ENCODE peak calls at places on chromosomes 3 and 15, in five cellular contexts. One of them, this sample, is unnamed.

GRCh38 chr3:152389316-152389934 is 120.7 kb downstream of the MBNL1 start:
- DNase-seq in A549: no peak
- DNase-seq in endothelial cell of umbilical vein: no peak
- DNase-seq in HepG2: no peak
- DNase-seq in K562: no peak
- DNase-seq in this sample: no peak

GRCh38 chr3:46496745-46497555 is 826 bp upstream of the RTP3 start:
- DNase-seq in A549: no peak
- DNase-seq in endothelial cell of umbilical vein: peak; percentile 36
- DNase-seq in HepG2: no peak
- DNase-seq in K562: no peak
- DNase-seq in this sample: peak; percentile 62

GRCh38 chr3:40464339-40465110 is 7.4 kb downstream of the RPL14 start:
- DNase-seq in A549: no peak
- DNase-seq in endothelial cell of umbilical vein: no peak
- DNase-seq in HepG2: no peak
- DNase-seq in K562: no peak
- DNase-seq in this sample: peak; percentile 20

GRCh38 chr3:131699001-131699400 is 196.2 kb upstream of the MRPL3 start:
- DNase-seq in A549: no peak
- DNase-seq in endothelial cell of umbilical vein: no peak
- DNase-seq in HepG2: no peak
- DNase-seq in K562: no peak
- DNase-seq in this sample: no peak

GRCh38 chr15:50183112-50183794 is 1.3 kb downstream of the SLC27A2 start:
- DNase-seq in A549: no peak
- DNase-seq in endothelial cell of umbilical vein: no peak
- DNase-seq in HepG2: no peak
- DNase-seq in K562: no peak
- DNase-seq in this sample: peak; percentile 82

GRCh38 chr15:92277776-92278175 is 115.9 kb upstream of the ST8SIA2 start:
- DNase-seq in A549: peak; percentile 48
- DNase-seq in endothelial cell of umbilical vein: no peak
- DNase-seq in HepG2: no peak
- DNase-seq in K562: no peak
- DNase-seq in this sample: peak; percentile 30

GRCh38 chr3:172869797-172870518 is 119.4 kb downstream of the ECT2 start:
- DNase-seq in A549: no peak
- DNase-seq in endothelial cell of umbilical vein: peak; percentile 77
- DNase-seq in HepG2: no peak
- DNase-seq in K562: no peak
- DNase-seq in this sample: no peak

GRCh38 chr3:194675081-194675640 is 3.2 kb upstream of the LSG1 start:
- DNase-seq in A549: no peak
- DNase-seq in endothelial cell of umbilical vein: no peak
- DNase-seq in HepG2: no peak
- DNase-seq in K562: peak; percentile 29
- DNase-seq in this sample: no peak

GRCh38 chr15:48896775-48897143 is 18.8 kb downstream of the EID1 start:
- DNase-seq in A549: no peak
- DNase-seq in endothelial cell of umbilical vein: no peak
- DNase-seq in HepG2: no peak
- DNase-seq in K562: no peak
- DNase-seq in this sample: no peak

GRCh38 chr15:101528917-101529299 is 39.4 kb upstream of the PCSK6 start:
- DNase-seq in A549: no peak
- DNase-seq in endothelial cell of umbilical vein: no peak
- DNase-seq in HepG2: no peak
- DNase-seq in K562: no peak
- DNase-seq in this sample: no peak

GRCh38 chr3:10008588-10009344 is 17.5 kb upstream of the FANCD2 start:
- DNase-seq in A549: peak; percentile 67
- DNase-seq in endothelial cell of umbilical vein: peak; percentile 72
- DNase-seq in HepG2: peak; percentile 58
- DNase-seq in K562: peak; percentile 84
- DNase-seq in this sample: no peak

GRCh38 chr3:71581451-71581980 is 2.0 kb downstream of the FOXP1 start:
- DNase-seq in A549: peak; percentile 23
- DNase-seq in endothelial cell of umbilical vein: peak; percentile 52
- DNase-seq in HepG2: no peak
- DNase-seq in K562: peak; percentile 8
- DNase-seq in this sample: peak; percentile 73

GRCh38 chr15:70047386-70048195 is 50.1 kb downstream of the TLE3 start:
- DNase-seq in A549: no peak
- DNase-seq in endothelial cell of umbilical vein: no peak
- DNase-seq in HepG2: no peak
- DNase-seq in K562: peak; percentile 19
- DNase-seq in this sample: no peak

GRCh38 chr3:167941234-167941995 is 154.3 kb downstream of the GOLIM4 start:
- DNase-seq in A549: no peak
- DNase-seq in endothelial cell of umbilical vein: peak; percentile 36
- DNase-seq in HepG2: no peak
- DNase-seq in K562: peak; percentile 27
- DNase-seq in this sample: peak; percentile 79

GRCh38 chr3:149378420-149379388 is 1.3 kb upstream of the TM4SF1 start:
- DNase-seq in A549: no peak
- DNase-seq in endothelial cell of umbilical vein: peak; percentile 53
- DNase-seq in HepG2: no peak
- DNase-seq in K562: no peak
- DNase-seq in this sample: no peak

GRCh38 chr3:120143676-120144075 is 49.4 kb upstream of the GSK3B start:
- DNase-seq in A549: no peak
- DNase-seq in endothelial cell of umbilical vein: no peak
- DNase-seq in HepG2: no peak
- DNase-seq in K562: no peak
- DNase-seq in this sample: no peak

GRCh38 chr3:190862209-190863118 is at the start of gene GMNC:
- DNase-seq in A549: peak; percentile 61
- DNase-seq in endothelial cell of umbilical vein: peak; percentile 66
- DNase-seq in HepG2: peak; percentile 38
- DNase-seq in K562: no peak
- DNase-seq in this sample: no peak

GRCh38 chr3:64730651-64731050 is 42.9 kb upstream of the ADAMTS9 start:
- DNase-seq in A549: no peak
- DNase-seq in endothelial cell of umbilical vein: no peak
- DNase-seq in HepG2: no peak
- DNase-seq in K562: no peak
- DNase-seq in this sample: no peak

GRCh38 chr3:72659609-72660008 is 188.6 kb downstream of the SHQ1 start:
- DNase-seq in A549: no peak
- DNase-seq in endothelial cell of umbilical vein: no peak
- DNase-seq in HepG2: no peak
- DNase-seq in K562: no peak
- DNase-seq in this sample: no peak

GRCh38 chr3:159764211-159765024 is 224.2 kb upstream of the IL12A start:
- DNase-seq in A549: peak; percentile 78
- DNase-seq in endothelial cell of umbilical vein: no peak
- DNase-seq in HepG2: no peak
- DNase-seq in K562: no peak
- DNase-seq in this sample: no peak

GRCh38 chr3:108125550-108126071 is 34.8 kb upstream of the CD47 start:
- DNase-seq in A549: no peak
- DNase-seq in endothelial cell of umbilical vein: peak; percentile 97
- DNase-seq in HepG2: no peak
- DNase-seq in K562: peak; percentile 66
- DNase-seq in this sample: peak; percentile 81

GRCh38 chr3:9061634-9062033 is 98.4 kb upstream of the RAD18 start:
- DNase-seq in A549: no peak
- DNase-seq in endothelial cell of umbilical vein: no peak
- DNase-seq in HepG2: no peak
- DNase-seq in K562: no peak
- DNase-seq in this sample: peak; percentile 40

GRCh38 chr15:71237456-71238188 is 122.4 kb downstream of the THSD4 start:
- DNase-seq in A549: peak; percentile 97
- DNase-seq in endothelial cell of umbilical vein: peak; percentile 84
- DNase-seq in HepG2: peak; percentile 21
- DNase-seq in K562: no peak
- DNase-seq in this sample: no peak

GRCh38 chr15:25535866-25536265 is 97.0 kb upstream of the UBE3A start:
- DNase-seq in A549: no peak
- DNase-seq in endothelial cell of umbilical vein: no peak
- DNase-seq in HepG2: no peak
- DNase-seq in K562: no peak
- DNase-seq in this sample: peak; percentile 2

GRCh38 chr3:116863842-116864626 is 154.5 kb downstream of the TUSC7 start:
- DNase-seq in A549: peak; percentile 51
- DNase-seq in endothelial cell of umbilical vein: peak; percentile 79
- DNase-seq in HepG2: peak; percentile 1
- DNase-seq in K562: no peak
- DNase-seq in this sample: peak; percentile 22

GRCh38 chr3:71102111-71103039 is 481.2 kb downstream of the FOXP1 start:
- DNase-seq in A549: peak; percentile 71
- DNase-seq in endothelial cell of umbilical vein: peak; percentile 91
- DNase-seq in HepG2: no peak
- DNase-seq in K562: no peak
- DNase-seq in this sample: no peak

GRCh38 chr3:154018100-154018696 is 103.0 kb upstream of the ARHGEF26 start:
- DNase-seq in A549: peak; percentile 45
- DNase-seq in endothelial cell of umbilical vein: peak; percentile 23
- DNase-seq in HepG2: peak; percentile 33
- DNase-seq in K562: peak; percentile 33
- DNase-seq in this sample: peak; percentile 55

GRCh38 chr15:65410972-65411371 is 11.8 kb downstream of the IGDCC4 start:
- DNase-seq in A549: no peak
- DNase-seq in endothelial cell of umbilical vein: no peak
- DNase-seq in HepG2: no peak
- DNase-seq in K562: no peak
- DNase-seq in this sample: no peak

GRCh38 chr3:97815149-97815917 is 6.5 kb upstream of the CRYBG3 start:
- DNase-seq in A549: no peak
- DNase-seq in endothelial cell of umbilical vein: no peak
- DNase-seq in HepG2: no peak
- DNase-seq in K562: no peak
- DNase-seq in this sample: no peak

GRCh38 chr15:67133738-67134576 is 68.6 kb downstream of the SMAD3 start:
- DNase-seq in A549: peak; percentile 90
- DNase-seq in endothelial cell of umbilical vein: peak; percentile 88
- DNase-seq in HepG2: no peak
- DNase-seq in K562: no peak
- DNase-seq in this sample: no peak

GRCh38 chr15:81183403-81183760 is 13.3 kb upstream of the IL16 start:
- DNase-seq in A549: no peak
- DNase-seq in endothelial cell of umbilical vein: no peak
- DNase-seq in HepG2: no peak
- DNase-seq in K562: no peak
- DNase-seq in this sample: no peak
- H3K4me3 ChIP-seq in A549: no peak overlapping the region
- H3K4me3 ChIP-seq in endothelial cell of umbilical vein: no peak overlapping the region
- H3K4me3 ChIP-seq in HepG2: no peak overlapping the region
- H3K4me3 ChIP-seq in K562: no peak overlapping the region
- H3K4me3 ChIP-seq in this sample: no peak overlapping the region

GRCh38 chr15:38226867-38227266 is 25.8 kb upstream of the SPRED1 start:
- DNase-seq in A549: peak; percentile 76
- DNase-seq in endothelial cell of umbilical vein: peak; percentile 78
- DNase-seq in HepG2: peak; percentile 59
- DNase-seq in K562: no peak
- DNase-seq in this sample: no peak
- TF ChIP-seq MAX in A549: no peak
- TF ChIP-seq MAX in endothelial cell of umbilical vein: no peak
- TF ChIP-seq MAX in HepG2: no peak
- TF ChIP-seq MAX in K562: no peak
- TF ChIP-seq MAX in this sample: no peak

DNA sequence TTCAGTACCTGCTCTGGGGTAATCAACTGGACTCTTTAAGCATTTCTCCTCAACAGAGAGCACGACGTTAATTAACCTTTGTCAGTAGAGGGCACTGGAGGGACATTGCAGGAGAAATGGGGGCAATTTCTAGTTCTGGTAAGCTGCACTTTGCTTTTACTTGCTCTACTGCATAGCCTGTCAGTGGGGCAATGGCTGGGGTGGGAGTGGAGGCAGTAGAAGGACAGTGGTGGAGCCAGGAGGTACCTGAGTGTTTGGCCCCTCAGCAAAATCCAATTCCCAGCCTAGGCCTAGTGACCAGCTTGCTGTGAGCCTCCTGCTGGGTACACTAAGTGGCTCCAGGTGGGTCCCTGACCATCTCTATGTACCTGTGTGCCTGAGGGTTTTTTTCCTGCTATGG is 18.3 kb upstream of the MED12L start:
- DNase-seq in A549: peak; percentile 37
- DNase-seq in endothelial cell of umbilical vein: no peak
- DNase-seq in HepG2: peak; percentile 42
- DNase-seq in K562: no peak
- DNase-seq in this sample: peak; percentile 47
- TF ChIP-seq MYC in A549: no peak
- TF ChIP-seq MYC in endothelial cell of umbilical vein: no peak
- TF ChIP-seq MYC in HepG2: no peak
- TF ChIP-seq MYC in K562: no peak
- TF ChIP-seq MYC in this sample: no peak

GRCh38 chr3:48476426-48477053 is 27.4 kb downstream of the SHISA5 start:
- DNase-seq in A549: no peak
- DNase-seq in endothelial cell of umbilical vein: no peak
- DNase-seq in HepG2: no peak
- DNase-seq in K562: no peak
- DNase-seq in this sample: no peak

GRCh38 chr3:48474619-48475018 is 28.1 kb downstream of the ATRIP start:
- DNase-seq in A549: no peak
- DNase-seq in endothelial cell of umbilical vein: no peak
- DNase-seq in HepG2: peak; percentile 32
- DNase-seq in K562: no peak
- DNase-seq in this sample: no peak

GRCh38 chr3:48477959-48478480 is 26.0 kb downstream of the SHISA5 start:
- DNase-seq in A549: no peak
- DNase-seq in endothelial cell of umbilical vein: no peak
- DNase-seq in HepG2: no peak
- DNase-seq in K562: no peak
- DNase-seq in this sample: no peak

GRCh38 chr3:48475188-48475587 is 28.7 kb downstream of the ATRIP start:
- DNase-seq in A549: no peak
- DNase-seq in endothelial cell of umbilical vein: no peak
- DNase-seq in HepG2: no peak
- DNase-seq in K562: no peak
- DNase-seq in this sample: no peak

DNA sequence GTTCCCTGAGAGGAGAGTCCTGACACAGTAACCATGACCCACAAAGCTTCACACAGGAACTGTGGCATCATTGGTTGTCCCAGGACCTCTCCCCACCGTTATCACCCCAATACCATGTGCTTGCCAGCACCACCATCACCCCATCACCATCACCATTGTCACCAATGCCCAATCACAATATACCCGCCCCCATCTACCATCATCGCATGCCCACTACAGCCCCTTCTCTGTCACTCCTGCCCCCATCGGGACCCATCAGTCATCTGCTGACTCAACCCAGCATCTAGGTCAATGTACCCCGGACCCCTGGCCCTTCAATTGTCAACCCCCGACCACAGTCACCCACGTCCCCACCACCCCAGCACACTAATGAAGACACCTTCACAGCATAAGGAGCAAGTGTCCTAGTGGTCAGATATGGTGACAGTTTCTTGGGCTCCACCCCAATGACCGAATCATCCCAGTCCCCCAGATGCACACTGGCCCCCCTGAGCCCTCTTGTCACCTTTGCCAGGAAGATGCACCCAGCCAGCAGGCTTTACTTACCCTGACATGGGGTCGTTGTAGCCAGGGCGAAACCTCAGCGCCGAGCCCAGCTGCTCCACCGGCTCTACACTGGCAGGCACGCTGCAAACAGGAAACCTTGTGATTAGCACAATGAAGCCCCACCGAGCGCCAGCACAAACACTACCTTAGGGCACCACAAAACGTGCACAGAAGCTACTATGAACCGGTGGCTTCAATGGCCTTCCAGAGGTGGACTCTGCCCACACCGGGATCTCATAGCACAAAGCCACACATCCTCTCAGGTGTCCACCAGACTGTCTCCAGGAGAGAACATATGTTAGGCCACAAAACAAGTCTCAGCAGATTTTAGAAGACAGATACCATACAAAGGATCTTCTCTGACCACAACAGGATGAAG is 25.1 kb downstream of the SHISA5 start:
- DNase-seq in A549: no peak
- DNase-seq in endothelial cell of umbilical vein: peak; percentile 31
- DNase-seq in HepG2: peak; percentile 23
- DNase-seq in K562: no peak
- DNase-seq in this sample: peak; percentile 41
- H3K4me3 ChIP-seq in A549: no peak overlapping the region
- H3K4me3 ChIP-seq in endothelial cell of umbilical vein: no peak overlapping the region
- H3K4me3 ChIP-seq in HepG2: no peak overlapping the region
- H3K4me3 ChIP-seq in K562: no peak overlapping the region
- H3K4me3 ChIP-seq in this sample: no peak overlapping the region